ENCODE peak calls at places on chromosomes 4 and X, in nine cellular contexts. Z is brain microvascular endothelial cell, P is suprapubic skin, X is kidney, I is AG04450, W is mesendoderm, Y is aorta, K is A549, Q is cardiac muscle cell. R is an unnamed sample.

GRCh38 chrX:29274517-29274916 is 687.3 kb downstream of the IL1RAPL1 start:
- DNase-seq in Z (no peak), P (no peak), Y (no peak), W (no peak), Q (no peak), I (no peak), K (no peak), X (no peak), R (no peak)

GRCh38 chr4:167023359-167023925 is 210.9 kb downstream of the SPOCK3 start:
- DNase-seq in I (no peak), Y (no peak), W (no peak), P (no peak), K (no peak), X (no peak), Q (peak), Z (no peak), R (no peak)

GRCh38 chrX:40108959-40109287 is 11.2 kb upstream of the BCOR start:
- DNase-seq in I (no peak), K (peak), X (peak), Y (peak), Z (peak), W (peak), P (peak), Q (peak), R (peak)

GRCh38 chr4:73841243-73841925 is 4.9 kb downstream of the CXCL6 start:
- DNase-seq in Y (no peak), X (no peak), Z (no peak), P (no peak), Q (peak), K (no peak), W (no peak), I (no peak), R (no peak)

GRCh38 chrX:107207089-107207488 is 678 bp downstream of the DNAAF6 start:
- DNase-seq in Q (no peak), Y (no peak), W (no peak), P (no peak), Z (no peak), K (no peak), X (no peak), I (no peak), R (no peak)

GRCh38 chr4:24093446-24093845 is 203.6 kb upstream of the PPARGC1A start:
- DNase-seq in Y (no peak), X (no peak), P (no peak), I (no peak), W (no peak), K (no peak), Z (no peak), Q (no peak), R (no peak)

GRCh38 chr4:77358315-77358928 is 201.4 kb downstream of the CCNG2 start:
- DNase-seq in Y (no peak), K (peak), I (no peak), Z (peak), X (no peak), Q (peak), W (peak), P (no peak), R (no peak)

GRCh38 chr4:145812902-145813301 is 125.7 kb downstream of the ZNF827 start:
- DNase-seq in I (no peak), X (no peak), Q (no peak), P (no peak), K (peak), Y (no peak), W (no peak), Z (peak), R (no peak)

GRCh38 chr4:25862411-25863346 is at the start of gene SEL1L3:
- DNase-seq in Y (peak), Q (peak), W (no peak), P (no peak), K (peak), X (peak), I (no peak), Z (no peak), R (no peak)

GRCh38 chr4:88012652-88013051 is 5.2 kb downstream of the PKD2 start:
- DNase-seq in I (no peak), Y (no peak), W (no peak), Z (no peak), K (no peak), P (no peak), X (no peak), Q (no peak), R (no peak)

GRCh38 chr4:47827339-47828047 is 10.4 kb downstream of the CORIN start:
- DNase-seq in P (no peak), K (no peak), I (no peak), Z (no peak), W (no peak), Q (no peak), Y (no peak), X (no peak), R (no peak)

GRCh38 chrX:97065066-97065465 is 181.4 kb downstream of the RPA4 start:
- DNase-seq in Y (no peak), X (no peak), Z (no peak), Q (no peak), I (no peak), K (no peak), W (no peak), P (no peak), R (no peak)

GRCh38 chrX:11341274-11342256 is 48.4 kb downstream of the AMELX start:
- DNase-seq in Q (peak), X (peak), Z (peak), P (peak), Y (peak), W (peak), I (no peak), K (peak), R (peak)

GRCh38 chr4:74675673-74676279 is 118.5 kb downstream of the BTC start:
- DNase-seq in Y (no peak), P (no peak), Q (peak), Z (peak), X (no peak), W (peak), K (peak), I (peak), R (no peak)

GRCh38 chr4:174394915-174395314 is 111.2 kb downstream of the CEP44 start:
- DNase-seq in K (peak), X (no peak), W (no peak), I (peak), Q (peak), Y (no peak), P (no peak), Z (no peak), R (no peak)

GRCh38 chr4:40629401-40630334 is at the start of gene RBM47:
- DNase-seq in W (peak), Y (peak), K (peak), Q (peak), X (peak), I (no peak), Z (peak), P (peak), R (peak)

GRCh38 chrX:69493193-69493592 is 10.9 kb upstream of the NALF2 start:
- DNase-seq in X (no peak), Q (peak), P (no peak), W (peak), K (peak), I (no peak), Y (no peak), Z (no peak), R (no peak)

GRCh38 chrX:10103023-10103422 is 53.8 kb upstream of the CLCN4 start:
- DNase-seq in I (no peak), P (no peak), W (no peak), Z (peak), Y (no peak), Q (peak), X (no peak), K (no peak), R (no peak)
- H3K27ac ChIP-seq in I (no peak), P (no peak), W (no peak), Z (peak), Y (no peak), Q (no peak), X (no peak), K (no peak), R (no peak)

GRCh38 chrX:9745417-9746115 is 20.1 kb downstream of the GPR143 start:
- DNase-seq in Z (peak), K (no peak), W (peak), P (no peak), Y (no peak), Q (peak), X (no peak), I (no peak), R (no peak)
- H3K27ac ChIP-seq in Z (peak), K (no peak), W (peak), P (no peak), Y (no peak), Q (no peak), X (no peak), I (no peak), R (no peak)

GRCh38 chr4:164177186-164177585 is 576.7 kb upstream of the SMIM31 start:
- DNase-seq in Q (no peak), W (no peak), P (no peak), K (no peak), Y (no peak), X (no peak), I (no peak), Z (no peak), R (no peak)
- H3K27ac ChIP-seq in Q (no peak), W (no peak), P (no peak), K (no peak), Y (no peak), X (no peak), I (no peak), Z (no peak), R (no peak)

GRCh38 chrX:119871245-119871598 is 311 bp downstream of the RNF113A start:
- DNase-seq in Q (no peak), W (no peak), Z (no peak), P (no peak), Y (peak), I (no peak), K (no peak), X (peak), R (no peak)
- H3K27ac ChIP-seq in Q (peak), W (no peak), Z (peak), P (peak), Y (no peak), I (peak), K (peak), X (peak), R (peak)

GRCh38 chr4:26993541-26993940 is 132.9 kb downstream of the STIM2 start:
- DNase-seq in Y (no peak), Z (no peak), W (no peak), I (no peak), Q (peak), P (no peak), K (no peak), X (no peak), R (no peak)

GRCh38 chr4:26992657-26993361 is 132.2 kb downstream of the STIM2 start:
- DNase-seq in Q (peak), Z (peak), Y (no peak), I (peak), P (no peak), K (no peak), W (no peak), X (no peak), R (no peak)

GRCh38 chr4:26987191-26987590 is 126.5 kb downstream of the STIM2 start:
- DNase-seq in X (no peak), Y (no peak), I (no peak), Z (no peak), P (no peak), K (no peak), Q (no peak), W (peak), R (no peak)

GRCh38 chr4:26993967-26994366 is 133.3 kb downstream of the STIM2 start:
- DNase-seq in Z (no peak), W (no peak), K (no peak), P (no peak), X (no peak), Q (peak), Y (no peak), I (no peak), R (no peak)

DNA sequence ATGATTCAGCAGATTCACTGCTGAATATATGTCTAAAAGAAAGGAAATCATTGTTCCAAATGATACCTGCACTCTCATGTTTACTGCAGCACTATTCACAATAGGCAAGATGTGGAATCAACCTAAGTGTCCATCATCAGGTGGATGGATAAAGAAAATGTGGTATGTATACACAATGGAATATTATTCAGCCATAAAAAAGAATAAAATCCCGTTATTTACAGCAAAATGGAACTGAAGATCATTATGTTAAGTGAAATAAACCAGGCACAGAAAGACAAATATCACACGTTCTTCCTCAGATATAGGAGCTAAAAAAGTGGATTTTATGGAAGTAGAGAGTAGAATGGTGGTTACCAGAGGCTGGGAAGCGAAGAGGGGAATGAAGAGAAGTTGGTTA is 130.4 kb downstream of the STIM2 start:
- DNase-seq in I (no peak), X (no peak), Y (no peak), Q (no peak), W (no peak), P (no peak), Z (no peak), K (no peak), R (no peak)
- H3K27ac ChIP-seq in I (no peak), X (no peak), Y (no peak), Q (no peak), W (no peak), P (no peak), Z (no peak), K (no peak), R (no peak)

DNA sequence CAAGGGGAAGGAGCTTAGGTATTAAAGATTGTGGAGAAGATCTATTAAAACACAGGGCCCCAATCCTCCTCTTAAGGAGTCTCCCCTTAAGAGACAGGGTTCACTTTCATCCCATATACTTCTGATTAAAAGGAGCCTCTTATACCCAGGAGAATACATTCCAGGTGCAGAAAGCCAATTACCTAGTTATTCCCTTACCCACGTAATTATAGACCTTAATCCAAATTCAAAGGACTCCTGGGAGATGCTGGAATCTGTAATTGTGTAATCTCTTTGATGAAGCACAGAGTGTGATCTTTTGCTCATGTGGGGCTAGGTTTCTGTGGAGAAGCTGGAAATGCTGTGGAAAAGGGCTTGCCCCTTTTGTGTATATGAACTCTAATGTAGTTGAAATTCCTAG is 1.4 kb upstream of the SEC24B start:
- DNase-seq in X (no peak), K (no peak), Q (no peak), P (no peak), Y (no peak), Z (no peak), I (no peak), W (no peak), R (no peak)
- H3K27ac ChIP-seq in X (no peak), K (no peak), Q (peak), P (peak), Y (no peak), Z (no peak), I (no peak), W (no peak), R (peak)

GRCh38 chr4:184099033-184099432 is 118.6 kb downstream of the ENPP6 start:
- DNase-seq in X (no peak), Z (no peak), I (no peak), W (no peak), Q (no peak), K (no peak), P (no peak), Y (no peak), R (no peak)
- H3K27ac ChIP-seq in X (no peak), Z (no peak), I (no peak), W (no peak), Q (no peak), K (no peak), P (no peak), Y (no peak), R (no peak)

GRCh38 chr4:61662362-61662761 is 462.2 kb downstream of the ADGRL3 start:
- DNase-seq in Y (no peak), P (no peak), I (no peak), Z (no peak), K (no peak), Q (no peak), X (peak), W (no peak), R (no peak)
- H3K27ac ChIP-seq in Y (no peak), P (no peak), I (no peak), Z (no peak), K (no peak), Q (no peak), X (no peak), W (no peak), R (no peak)

GRCh38 chrX:110002300-110003166 is at the start of gene TMEM164:
- DNase-seq in P (peak), K (peak), W (peak), I (peak), X (peak), Q (peak), Y (peak), Z (peak), R (peak)
- H3K27ac ChIP-seq in P (peak), K (peak), W (peak), I (peak), X (peak), Q (peak), Y (no peak), Z (peak), R (peak)